ENCODE peak calls at places on chromosomes 4 and X, in ten cellular contexts. W is foreskin fibroblast; Z is HCT116; X is GM13976; L is left lung; U is GM13977; C is activated CD8-positive, alpha-beta T cell treated with anti-CD3 and anti-CD28 coated beads for 36 hours; N is fibroblast of mammary gland; A is CD4-positive, alpha-beta T cell; V is progenitor cell of endocrine pancreas. G is an unnamed sample.

GRCh38 chr4:148214529-148215166 is 227.6 kb downstream of the NR3C2 start:
- DNase-seq in C (no peak), W (no peak), A (no peak), Z (no peak), U (no peak), V (no peak), X (no peak), L (no peak), N (peak), G (no peak)

GRCh38 chrX:70755850-70756249 is 152.7 kb downstream of the TEX11 start:
- DNase-seq in W (no peak), X (no peak), A (peak), L (no peak), U (no peak), C (peak), N (no peak), Z (no peak), V (no peak), G (no peak)

GRCh38 chr4:107037188-107037587 is 1.1 kb upstream of the DKK2 start:
- DNase-seq in X (no peak), U (peak), Z (no peak), C (peak), V (peak), L (no peak), A (no peak), N (peak), W (peak), G (peak)

GRCh38 chrX:154540897-154541535 is 5.6 kb downstream of the G6PD start:
- DNase-seq in W (no peak), L (peak), C (no peak), U (no peak), N (no peak), A (no peak), Z (no peak), X (no peak), V (no peak), G (no peak)

GRCh38 chr4:138892483-138893386 is 122.8 kb upstream of the NOCT start:
- DNase-seq in W (no peak), A (no peak), U (peak), C (no peak), X (no peak), Z (no peak), L (no peak), N (peak), V (no peak), G (no peak)

GRCh38 chr4:32858971-32859370 is 2138.8 kb downstream of the PCDH7 start:
- DNase-seq in L (no peak), U (no peak), N (peak), X (no peak), Z (peak), V (no peak), C (no peak), W (peak), A (no peak), G (peak)

GRCh38 chr4:26787461-26788340 is 72.9 kb upstream of the STIM2 start:
- DNase-seq in U (no peak), C (peak), W (peak), L (no peak), X (no peak), N (peak), Z (peak), A (no peak), V (no peak), G (peak)

GRCh38 chr4:150543042-150543441 is 38.9 kb upstream of the MAB21L2 start:
- DNase-seq in W (no peak), A (no peak), Z (no peak), C (no peak), U (no peak), X (no peak), V (no peak), L (no peak), N (no peak), G (no peak)

GRCh38 chrX:20019672-20020365 is 29.0 kb upstream of the BCLAF3 start:
- DNase-seq in V (no peak), X (no peak), C (no peak), U (no peak), N (no peak), A (no peak), L (no peak), Z (no peak), W (no peak), G (no peak)

GRCh38 chrX:78548012-78548411 is 111.1 kb downstream of the RTL3 start:
- DNase-seq in U (no peak), C (no peak), Z (no peak), V (no peak), W (peak), A (no peak), L (no peak), N (peak), X (no peak), G (peak)

GRCh38 chrX:70139736-70140135 is 6.5 kb downstream of the IGBP1 start:
- DNase-seq in L (no peak), W (no peak), A (no peak), U (no peak), N (no peak), Z (no peak), X (no peak), C (no peak), V (no peak), G (no peak)

GRCh38 chr4:150072906-150073714 is 5.1 kb upstream of the DCLK2 start:
- DNase-seq in N (peak), A (no peak), U (no peak), Z (no peak), W (peak), V (no peak), X (no peak), L (no peak), C (no peak), G (peak)

GRCh38 chr4:129167640-129168260 is 71.8 kb downstream of the C4orf33 start:
- DNase-seq in A (no peak), L (no peak), X (no peak), V (peak), N (no peak), U (no peak), W (no peak), C (no peak), Z (no peak), G (no peak)

GRCh38 chr4:122150896-122151295 is 1.2 kb upstream of the BLTP1 start:
- DNase-seq in N (no peak), U (no peak), C (no peak), L (no peak), A (no peak), X (no peak), W (no peak), V (no peak), Z (no peak), G (no peak)

GRCh38 chrX:18701621-18702361 is 5.7 kb upstream of the PPEF1 start:
- DNase-seq in X (no peak), N (peak), A (no peak), L (no peak), Z (no peak), W (no peak), U (no peak), V (no peak), C (no peak), G (no peak)

GRCh38 chr4:73309211-73309610 is 50.6 kb upstream of the ANKRD17 start:
- DNase-seq in X (no peak), C (no peak), Z (no peak), W (peak), V (no peak), U (no peak), L (no peak), A (no peak), N (peak), G (peak)

GRCh38 chr4:140533951-140534480 is 10.0 kb downstream of the ELMOD2 start:
- DNase-seq in Z (no peak), C (no peak), U (no peak), N (peak), W (no peak), X (no peak), V (no peak), A (no peak), L (no peak), G (peak)

GRCh38 chr4:2300431-2300861 is 38.5 kb upstream of the MXD4 start:
- DNase-seq in A (no peak), N (no peak), C (no peak), U (no peak), X (no peak), Z (no peak), V (no peak), W (no peak), L (no peak), G (no peak)

GRCh38 chr4:100876546-100876945 is 358.7 kb upstream of the EMCN start:
- DNase-seq in W (no peak), N (no peak), L (no peak), U (no peak), Z (no peak), X (no peak), V (no peak), A (no peak), C (no peak), G (no peak)

DNA sequence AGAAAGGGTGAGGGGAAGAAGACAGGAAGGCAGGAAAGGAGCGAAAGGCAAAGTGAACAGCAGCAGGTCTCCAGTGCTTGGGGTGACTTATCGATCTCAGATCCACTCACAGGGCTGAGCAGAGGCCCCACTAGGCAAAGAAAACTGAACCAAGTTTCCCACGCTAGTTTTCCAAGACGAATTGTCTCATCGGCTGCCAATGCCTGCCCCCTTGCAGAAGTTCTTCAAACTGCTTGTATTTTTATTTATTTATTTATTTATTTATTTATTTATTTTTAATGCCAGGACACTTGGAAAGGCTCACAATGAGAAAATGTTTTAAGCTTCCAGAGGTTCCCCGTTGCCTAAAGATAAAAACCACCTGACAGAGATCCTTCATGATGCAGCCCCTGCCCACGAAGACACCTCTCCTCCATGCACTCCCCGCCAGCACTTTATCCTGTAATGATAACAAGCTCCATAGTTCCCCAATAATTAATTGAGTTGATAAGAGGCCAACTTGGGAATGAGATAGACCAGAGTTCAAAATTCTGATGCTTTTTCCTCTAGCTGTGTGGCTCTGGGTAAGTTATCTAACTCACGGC is 43.2 kb downstream of the QDPR start:
- DNase-seq in U (no peak), X (no peak), W (peak), L (no peak), V (no peak), Z (peak), C (no peak), A (no peak), N (peak), G (peak)
- TF ChIP-seq CTCF in U (peak), X (no peak), W (peak), L (peak), V (peak), Z (peak), C (no peak), A (peak), N (peak), G (peak)

GRCh38 chrX:53071064-53071463 is 11.1 kb upstream of the TSPYL2 start:
- DNase-seq in X (no peak), N (no peak), V (no peak), C (no peak), A (no peak), W (no peak), Z (no peak), U (no peak), L (no peak), G (no peak)
- TF ChIP-seq CTCF in X (no peak), N (no peak), V (no peak), C (no peak), A (no peak), W (no peak), Z (no peak), U (no peak), L (no peak), G (no peak)

GRCh38 chr4:54318904-54319303 is 89.8 kb downstream of the PDGFRA start:
- DNase-seq in A (no peak), U (peak), V (no peak), L (no peak), C (peak), W (peak), N (peak), X (peak), Z (peak), G (peak)
- TF ChIP-seq CTCF in A (peak), U (peak), V (peak), L (peak), C (peak), W (peak), N (peak), X (peak), Z (peak), G (peak)

GRCh38 chrX:10021461-10022272 is 54.5 kb downstream of the CLDN34 start:
- DNase-seq in C (no peak), U (no peak), A (no peak), L (no peak), N (peak), Z (no peak), V (no peak), W (no peak), X (no peak), G (peak)

GRCh38 chrX:10015711-10016515 is 48.8 kb downstream of the CLDN34 start:
- DNase-seq in X (peak), N (no peak), C (peak), A (no peak), Z (no peak), W (no peak), L (no peak), V (peak), U (peak), G (no peak)

GRCh38 chrX:10014462-10015373 is 47.6 kb downstream of the CLDN34 start:
- DNase-seq in V (peak), C (peak), N (peak), X (peak), Z (peak), L (peak), U (peak), A (peak), W (peak), G (peak)

GRCh38 chrX:10016516-10017132 is 49.5 kb downstream of the CLDN34 start:
- DNase-seq in U (no peak), N (no peak), Z (no peak), A (no peak), C (no peak), X (no peak), L (no peak), W (no peak), V (no peak), G (no peak)

GRCh38 chrX:10017866-10018265 is 50.7 kb downstream of the CLDN34 start:
- DNase-seq in L (no peak), W (peak), N (peak), U (no peak), A (no peak), X (no peak), C (no peak), Z (peak), V (no peak), G (peak)
- TF ChIP-seq CTCF in L (no peak), W (no peak), N (no peak), U (no peak), A (no peak), X (no peak), C (no peak), Z (no peak), V (no peak), G (peak)

DNA sequence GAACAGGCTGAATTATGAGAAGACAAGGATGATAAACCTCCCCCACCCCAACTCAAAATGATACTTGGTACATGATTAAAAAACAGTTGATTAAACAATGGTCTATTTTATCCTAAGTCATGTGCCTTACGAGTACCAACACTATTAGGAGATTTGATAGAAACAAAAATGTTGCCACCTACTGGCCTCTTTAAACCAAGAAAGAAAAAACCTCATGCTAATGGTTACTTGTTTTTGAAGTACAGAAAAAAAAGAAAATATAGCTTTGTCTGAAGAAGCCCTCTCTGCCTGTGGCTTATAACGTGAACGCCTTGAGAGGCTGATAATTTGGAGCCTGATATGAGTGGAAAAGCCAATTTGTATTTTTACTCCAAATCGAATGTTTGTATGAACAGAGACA is 538.2 kb downstream of the DMD start:
- DNase-seq in A (no peak), N (peak), X (no peak), C (no peak), W (no peak), V (no peak), U (peak), L (no peak), Z (no peak), G (no peak)
- TF ChIP-seq CTCF in A (no peak), N (peak), X (peak), C (no peak), W (no peak), V (peak), U (peak), L (no peak), Z (no peak), G (no peak)

GRCh38 chrX:119753639-119754257 is 4.6 kb upstream of the SOWAHD start:
- DNase-seq in U (no peak), C (peak), L (peak), V (no peak), X (peak), W (no peak), Z (peak), N (peak), A (peak), G (peak)
- TF ChIP-seq CTCF in U (peak), C (peak), L (peak), V (peak), X (peak), W (peak), Z (peak), N (peak), A (peak), G (peak)